ENCODE peak calls at places on chromosomes 12 and 14, in four cellular contexts. One of them, this sample, is unnamed.

GRCh38 chr12:120801146-120801545 is 75.5 kb downstream of the ACADS start:
- DNase-seq in activated CD8-positive, alpha-beta memory T cell treated with anti-CD3 and anti-CD28 coated beads, Interleukin-2, amount 50 U/mL, for 48 hours: no peak
- DNase-seq in HTR-8/SVneo: no peak
- DNase-seq in fibroblast of lung: no peak
- DNase-seq in this sample: no peak

GRCh38 chr12:127231366-127231765 is 1035.6 kb upstream of the TMEM132C start:
- DNase-seq in activated CD8-positive, alpha-beta memory T cell treated with anti-CD3 and anti-CD28 coated beads, Interleukin-2, amount 50 U/mL, for 48 hours: no peak
- DNase-seq in HTR-8/SVneo: no peak
- DNase-seq in fibroblast of lung: peak
- DNase-seq in this sample: no peak

GRCh38 chr14:105859717-105860614 is 333.6 kb downstream of the TMEM121 start:
- DNase-seq in activated CD8-positive, alpha-beta memory T cell treated with anti-CD3 and anti-CD28 coated beads, Interleukin-2, amount 50 U/mL, for 48 hours: peak
- DNase-seq in HTR-8/SVneo: no peak
- DNase-seq in fibroblast of lung: no peak
- DNase-seq in this sample: no peak

GRCh38 chr12:98968896-98969295 is 323.8 kb downstream of the APAF1 start:
- DNase-seq in activated CD8-positive, alpha-beta memory T cell treated with anti-CD3 and anti-CD28 coated beads, Interleukin-2, amount 50 U/mL, for 48 hours: no peak
- DNase-seq in HTR-8/SVneo: no peak
- DNase-seq in fibroblast of lung: no peak
- DNase-seq in this sample: no peak

GRCh38 chr14:101521306-101521935 is 39.9 kb upstream of the DIO3 start:
- DNase-seq in fibroblast of lung: peak
- DNase-seq in HTR-8/SVneo: no peak
- DNase-seq in activated CD8-positive, alpha-beta memory T cell treated with anti-CD3 and anti-CD28 coated beads, Interleukin-2, amount 50 U/mL, for 48 hours: no peak
- DNase-seq in this sample: no peak

GRCh38 chr14:74491952-74492351 is 1.2 kb downstream of the NPC2 start:
- DNase-seq in HTR-8/SVneo: peak
- DNase-seq in activated CD8-positive, alpha-beta memory T cell treated with anti-CD3 and anti-CD28 coated beads, Interleukin-2, amount 50 U/mL, for 48 hours: no peak
- DNase-seq in fibroblast of lung: peak
- DNase-seq in this sample: peak

GRCh38 chr14:101084436-101084826 is 180.9 kb upstream of the RTL1 start:
- DNase-seq in fibroblast of lung: no peak
- DNase-seq in HTR-8/SVneo: no peak
- DNase-seq in activated CD8-positive, alpha-beta memory T cell treated with anti-CD3 and anti-CD28 coated beads, Interleukin-2, amount 50 U/mL, for 48 hours: peak
- DNase-seq in this sample: no peak

GRCh38 chr14:93870377-93870776 is 56.8 kb upstream of the FAM181A start:
- DNase-seq in HTR-8/SVneo: no peak
- DNase-seq in activated CD8-positive, alpha-beta memory T cell treated with anti-CD3 and anti-CD28 coated beads, Interleukin-2, amount 50 U/mL, for 48 hours: no peak
- DNase-seq in fibroblast of lung: no peak
- DNase-seq in this sample: no peak

GRCh38 chr12:117461732-117462131 is 100.3 kb upstream of the NOS1 start:
- DNase-seq in activated CD8-positive, alpha-beta memory T cell treated with anti-CD3 and anti-CD28 coated beads, Interleukin-2, amount 50 U/mL, for 48 hours: no peak
- DNase-seq in fibroblast of lung: no peak
- DNase-seq in HTR-8/SVneo: no peak
- DNase-seq in this sample: no peak

GRCh38 chr12:68638171-68638570 is 27.5 kb downstream of the RAP1B start:
- DNase-seq in HTR-8/SVneo: no peak
- DNase-seq in fibroblast of lung: no peak
- DNase-seq in activated CD8-positive, alpha-beta memory T cell treated with anti-CD3 and anti-CD28 coated beads, Interleukin-2, amount 50 U/mL, for 48 hours: no peak
- DNase-seq in this sample: no peak

GRCh38 chr12:92068441-92068840 is 77.2 kb downstream of the BTG1 start:
- DNase-seq in activated CD8-positive, alpha-beta memory T cell treated with anti-CD3 and anti-CD28 coated beads, Interleukin-2, amount 50 U/mL, for 48 hours: no peak
- DNase-seq in fibroblast of lung: no peak
- DNase-seq in HTR-8/SVneo: no peak
- DNase-seq in this sample: no peak

GRCh38 chr12:117994551-117995438 is 21.7 kb upstream of the RFC5 start:
- DNase-seq in HTR-8/SVneo: no peak
- DNase-seq in activated CD8-positive, alpha-beta memory T cell treated with anti-CD3 and anti-CD28 coated beads, Interleukin-2, amount 50 U/mL, for 48 hours: no peak
- DNase-seq in fibroblast of lung: no peak
- DNase-seq in this sample: no peak

GRCh38 chr12:113697646-113698504 is 226.2 kb upstream of the LHX5 start:
- DNase-seq in fibroblast of lung: no peak
- DNase-seq in HTR-8/SVneo: no peak
- DNase-seq in activated CD8-positive, alpha-beta memory T cell treated with anti-CD3 and anti-CD28 coated beads, Interleukin-2, amount 50 U/mL, for 48 hours: no peak
- DNase-seq in this sample: no peak

This sample was measured in GM12864.